ENCODE peak calls at places on chromosome X, in seven cellular contexts. X, Q, Z, R, S, K and I are unnamed samples.

GRCh38 chrX:84187501-84188319 is at the start of gene RPS6KA6:
- DNase-seq in K (no peak), R (peak), Q (no peak), S (no peak), X (peak), Z (peak), I (peak)

GRCh38 chrX:135421932-135422809 is at the start of gene SMIM10L2A:
- DNase-seq in Z (no peak), Q (no peak), S (no peak), K (no peak), R (no peak), X (peak), I (no peak)

GRCh38 chrX:110504947-110505346 is 146.3 kb downstream of the RTL9 start:
- DNase-seq in S (no peak), R (no peak), X (no peak), Z (no peak), K (no peak), Q (no peak), I (no peak)

GRCh38 chrX:41759817-41760216 is 35.8 kb downstream of the GPR82 start:
- DNase-seq in S (no peak), R (no peak), Z (peak), Q (peak), X (no peak), K (no peak), I (no peak)

GRCh38 chrX:153636716-153637115 is 10.3 kb upstream of the DUSP9 start:
- DNase-seq in S (no peak), R (no peak), K (no peak), X (no peak), Z (no peak), Q (no peak), I (no peak)

GRCh38 chrX:110327336-110327735 is 9.5 kb upstream of the AMMECR1 start:
- DNase-seq in X (no peak), R (no peak), Z (no peak), S (no peak), K (no peak), Q (no peak), I (no peak)

GRCh38 chrX:129762448-129762847 is 17.3 kb upstream of the SASH3 start:
- DNase-seq in S (no peak), Q (no peak), X (no peak), K (no peak), Z (no peak), R (no peak), I (no peak)

GRCh38 chrX:11272863-11273262 is 20.4 kb upstream of the AMELX start:
- DNase-seq in K (no peak), Z (no peak), R (no peak), Q (no peak), S (no peak), X (no peak), I (no peak)

GRCh38 chrX:8981742-8982141 is 52.2 kb downstream of the FAM9B start:
- DNase-seq in Z (no peak), Q (no peak), R (no peak), K (peak), S (no peak), X (no peak), I (no peak)

GRCh38 chrX:2188316-2188715 is 312.5 kb downstream of the DHRSX start:
- DNase-seq in R (no peak), K (no peak), S (peak), Q (no peak), X (no peak), Z (no peak), I (no peak)

GRCh38 chrX:13837290-13837745 is 20.4 kb upstream of the GPM6B start:
- DNase-seq in K (no peak), X (peak), R (no peak), Z (no peak), Q (no peak), S (no peak), I (no peak)

GRCh38 chrX:65522739-65523372 is 11.7 kb downstream of the LAS1L start:
- DNase-seq in K (no peak), Q (peak), R (no peak), Z (no peak), X (no peak), S (peak), I (no peak)

GRCh38 chrX:150982235-150982785 is 825 bp upstream of the HMGB3 start:
- DNase-seq in X (no peak), R (no peak), Z (no peak), K (no peak), Q (no peak), S (no peak), I (no peak)

GRCh38 chrX:8868906-8869305 is 67.7 kb upstream of the FAM9A start:
- DNase-seq in R (no peak), Z (no peak), Q (peak), X (no peak), S (peak), K (no peak), I (no peak)

GRCh38 chrX:23871905-23872546 is 35.7 kb downstream of the APOO start:
- DNase-seq in R (no peak), K (no peak), X (no peak), Q (no peak), Z (no peak), S (no peak), I (no peak)

GRCh38 chrX:16185725-16186136 is 18.4 kb downstream of the MAGEB17 start:
- DNase-seq in S (peak), K (no peak), Q (peak), R (no peak), X (peak), Z (peak), I (no peak)

GRCh38 chrX:20139966-20140365 is 1.7 kb downstream of the EIF1AX start:
- DNase-seq in R (no peak), X (no peak), Q (peak), Z (no peak), K (no peak), S (peak), I (no peak)

GRCh38 chrX:44400588-44400987 is 57.1 kb upstream of the EFHC2 start:
- DNase-seq in X (no peak), S (peak), R (no peak), K (no peak), Q (peak), Z (no peak), I (no peak)

GRCh38 chrX:141314441-141314840 is 72.1 kb upstream of the SPANXC start:
- DNase-seq in R (no peak), Q (peak), K (no peak), S (no peak), Z (no peak), X (no peak), I (no peak)

GRCh38 chrX:24093746-24094145 is 39.0 kb downstream of the EIF2S3 start:
- DNase-seq in R (no peak), K (no peak), S (no peak), X (no peak), Z (no peak), Q (no peak), I (no peak)

GRCh38 chrX:35919536-35920309 is at the start of gene CFAP47:
- DNase-seq in S (peak), K (no peak), R (no peak), X (peak), Z (no peak), Q (no peak), I (peak)

GRCh38 chrX:130836447-130836846 is 66.6 kb downstream of the ENOX2 start:
- DNase-seq in X (no peak), R (no peak), S (peak), K (no peak), Q (peak), Z (no peak), I (no peak)

GRCh38 chrX:110286126-110286525 is 31.8 kb downstream of the AMMECR1 start:
- DNase-seq in S (peak), Q (peak), Z (no peak), X (no peak), K (no peak), R (no peak), I (no peak)

GRCh38 chrX:154321624-154322023 is 26.0 kb downstream of the TKTL1 start:
- DNase-seq in K (no peak), Q (peak), S (no peak), Z (peak), X (peak), R (no peak), I (peak)